ENCODE peak calls at places on chromosome 10, in ten cellular contexts. Z is transverse colon; F is neuronal stem cell; Q is CD4-positive, CD25-positive, alpha-beta regulatory T cell; E is A549; S is naive thymus-derived CD4-positive, alpha-beta T cell; C is HCT116; L is astrocyte; D is Panc1; B is hepatocyte. O is an unnamed sample.

GRCh38 chr10:112585052-112585451 is 138.0 kb downstream of the VTI1A start:
- DNase-seq in Q (no peak), D (peak; percentile 38), E (peak; percentile 58), L (peak; percentile 59), S (no peak), Z (no peak), C (peak; percentile 36), F (no peak), B (no peak), O (no peak)

GRCh38 chr10:118276203-118276602 is 65.9 kb downstream of the FAM204A start:
- DNase-seq in B (no peak), D (no peak), C (no peak), L (no peak), S (no peak), F (no peak), Z (peak; percentile 25), Q (no peak), E (no peak), O (no peak)

GRCh38 chr10:127374074-127374680 is 174.9 kb upstream of the NPS start:
- DNase-seq in F (no peak), Z (no peak), L (no peak), D (no peak), B (no peak), E (no peak), Q (no peak), C (no peak), S (no peak), O (no peak)

GRCh38 chr10:61024801-61025201 is 80.8 kb upstream of the RHOBTB1 start:
- DNase-seq in C (no peak), L (peak; percentile 7), D (no peak), Q (no peak), S (no peak), B (peak; percentile 46), E (peak; percentile 31), Z (no peak), F (peak; percentile 9), O (no peak)

GRCh38 chr10:115355162-115355760 is 262.1 kb downstream of the ATRNL1 start:
- DNase-seq in B (peak; percentile 82), S (no peak), C (peak; percentile 81), Q (no peak), L (peak; percentile 41), E (peak; percentile 43), F (peak; percentile 65), Z (peak; percentile 8), D (peak; percentile 47), O (no peak)

GRCh38 chr10:33368086-33368485 is 33.6 kb upstream of the NRP1 start:
- DNase-seq in L (no peak), Z (no peak), B (no peak), D (no peak), C (no peak), F (no peak), S (no peak), E (no peak), Q (no peak), O (no peak)

GRCh38 chr10:89738551-89739209 is 37.3 kb downstream of the KIF20B start:
- DNase-seq in Q (no peak), L (no peak), E (no peak), Z (no peak), F (no peak), B (no peak), D (no peak), S (no peak), C (no peak), O (no peak)

GRCh38 chr10:77603529-77603927 is 34.1 kb downstream of the KCNMA1 start:
- DNase-seq in E (no peak), B (no peak), S (no peak), Q (no peak), C (no peak), D (no peak), L (no peak), Z (peak; percentile 68), F (no peak), O (peak; percentile 81)

GRCh38 chr10:11285171-11285570 is 267.5 kb downstream of the CELF2 start:
- DNase-seq in Q (no peak), F (no peak), L (no peak), S (no peak), D (no peak), B (peak; percentile 49), Z (no peak), E (no peak), C (no peak), O (no peak)

GRCh38 chr10:17662193-17663138 is 18.5 kb downstream of the STAM start:
- DNase-seq in C (no peak), D (no peak), B (no peak), Q (no peak), Z (no peak), L (no peak), E (no peak), F (no peak), S (no peak), O (no peak)

GRCh38 chr10:49161411-49161997 is 26.7 kb downstream of the TMEM273 start:
- DNase-seq in E (no peak), Z (no peak), F (no peak), Q (no peak), S (no peak), B (peak; percentile 45), L (peak; percentile 54), D (no peak), C (no peak), O (no peak)

GRCh38 chr10:87585565-87586514 is 73.8 kb upstream of the PAPSS2 start:
- DNase-seq in B (peak; percentile 86), L (peak; percentile 74), C (peak; percentile 70), D (peak; percentile 35), Z (peak; percentile 39), F (no peak), S (no peak), Q (no peak), E (peak; percentile 17), O (no peak)

DNA sequence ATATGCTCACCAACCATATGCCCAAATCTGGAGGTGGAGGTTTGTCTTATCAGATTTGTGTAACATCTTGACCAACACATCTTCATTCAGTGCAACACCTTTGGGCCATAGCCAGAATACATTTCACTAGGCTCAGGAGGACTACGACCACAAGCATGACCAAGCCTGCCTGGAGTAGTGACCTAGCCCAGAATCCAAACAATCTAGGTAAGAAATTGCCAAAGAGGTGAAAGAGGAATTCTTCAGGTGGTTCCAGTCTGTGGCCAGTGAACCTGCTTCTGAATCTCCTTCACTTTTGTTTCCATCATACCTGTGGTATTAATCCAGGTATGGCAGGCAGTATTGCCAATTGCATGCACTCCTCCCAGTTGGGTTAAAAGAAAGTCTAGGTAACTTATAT is 112.8 kb upstream of the RAB18 start:
- DNase-seq in F (no peak), S (no peak), L (no peak), B (no peak), Z (no peak), E (no peak), D (no peak), C (no peak), Q (no peak), O (no peak)
- H3K27ac ChIP-seq in F (no peak overlapping the region), S (no peak overlapping the region), L (no peak overlapping the region), B (no peak overlapping the region), Z (no peak overlapping the region), E (no peak overlapping the region), D (no peak overlapping the region), C (no peak overlapping the region), Q (no peak overlapping the region), O (no peak overlapping the region)

GRCh38 chr10:5491477-5491876 is 7.9 kb downstream of the CALML5 start:
- DNase-seq in C (no peak), Z (no peak), L (no peak), S (no peak), Q (no peak), D (no peak), B (no peak), F (no peak), E (no peak), O (no peak)

GRCh38 chr10:5493698-5494097 is 5.7 kb downstream of the CALML5 start:
- DNase-seq in Z (no peak), S (no peak), B (no peak), C (no peak), F (no peak), Q (no peak), L (no peak), E (no peak), D (no peak), O (no peak)

GRCh38 chr10:5490698-5491464 is 8.5 kb downstream of the CALML5 start:
- DNase-seq in B (no peak), F (no peak), S (no peak), D (no peak), C (no peak), Z (no peak), Q (no peak), E (no peak), L (no peak), O (no peak)

GRCh38 chr10:5492929-5493576 is 6.3 kb downstream of the CALML5 start:
- DNase-seq in Q (no peak), F (no peak), L (no peak), S (no peak), C (no peak), Z (no peak), D (no peak), B (no peak), E (no peak), O (peak; percentile 42)

DNA sequence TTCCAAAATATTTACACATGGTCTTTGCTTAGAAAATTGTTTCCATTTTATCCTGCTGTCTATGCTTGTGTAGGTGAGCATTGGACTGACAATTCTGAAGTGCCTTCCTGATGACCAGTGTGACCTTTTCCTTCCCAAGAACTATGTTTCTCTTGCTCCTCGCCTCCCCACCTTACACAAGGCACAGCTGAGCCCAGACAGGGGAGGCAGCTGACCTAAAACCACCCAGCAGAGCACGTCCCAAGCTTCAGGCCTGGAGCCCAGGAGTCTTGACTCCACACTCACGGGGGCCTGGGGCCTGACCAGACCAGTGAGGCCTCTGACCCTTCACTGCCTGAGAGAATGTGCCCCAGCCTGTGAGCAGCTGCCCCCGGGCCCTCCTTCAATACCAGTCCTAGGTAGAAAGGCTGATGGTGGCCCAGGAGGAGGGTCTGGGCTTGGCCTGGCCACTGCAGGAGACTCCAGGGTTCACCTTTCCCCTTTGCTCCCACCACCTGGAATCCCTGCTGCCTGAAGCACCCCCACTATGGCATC is 7.0 kb downstream of the CALML5 start:
- DNase-seq in L (no peak), Q (no peak), Z (no peak), S (no peak), D (no peak), B (no peak), E (no peak), C (no peak), F (no peak), O (peak; percentile 24)
- H3K4me1 ChIP-seq in L (no peaks in the 10 kb centered on the region), Q (no peaks in the 10 kb centered on the region), Z (peaks cover 13% of the 10 kb centered on the region), S (no peaks in the 10 kb centered on the region), D (no peaks in the 10 kb centered on the region), B (peaks cover 20% of the 10 kb centered on the region), E (peaks cover 14% of the 10 kb centered on the region), C (no peaks in the 10 kb centered on the region), F (no peaks in the 10 kb centered on the region), O (no peaks in the 10 kb centered on the region)

DNA sequence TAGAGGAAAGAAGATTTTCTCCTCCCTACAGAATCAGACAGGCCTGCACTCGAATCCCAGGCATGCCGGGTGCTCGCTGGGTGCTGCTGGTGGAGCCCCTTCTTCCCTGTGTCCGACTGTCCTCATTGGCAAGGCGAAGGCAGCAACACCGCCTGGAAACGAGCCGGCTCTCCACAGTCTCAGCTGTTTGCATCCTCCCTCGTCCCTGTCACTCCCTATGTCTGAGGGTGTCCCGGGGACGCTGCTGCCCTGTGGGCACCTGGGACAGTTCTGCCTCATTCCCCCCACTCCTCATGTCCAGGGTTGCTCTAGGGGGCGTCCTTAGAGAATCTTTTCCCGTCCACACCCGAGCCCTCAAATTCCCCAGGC is 31.6 kb upstream of the TMEM72 start:
- DNase-seq in E (no peak), B (no peak), S (no peak), C (no peak), L (no peak), Q (no peak), Z (no peak), D (no peak), F (no peak), O (no peak)
- H3K4me3 ChIP-seq in E (no peak overlapping the region), B (peak overlapping the region; percentile 35), S (no peak overlapping the region), C (no peak overlapping the region), L (peak overlapping the region; percentile 60), Q (no peak overlapping the region), Z (peak overlapping the region; percentile 47), D (peak overlapping the region; percentile 55), F (no peak overlapping the region), O (peak overlapping the region; percentile 35)

GRCh38 chr10:13788701-13789447 is 202.1 kb downstream of the PRPF18 start:
- DNase-seq in B (no peak), E (no peak), Z (peak; percentile 22), F (no peak), L (peak; percentile 51), D (no peak), C (no peak), S (no peak), Q (no peak), O (no peak)
- H3K27ac ChIP-seq in B (no peak overlapping the region), E (no peak overlapping the region), Z (peak overlapping the region; percentile 55), F (no peak overlapping the region), L (peak overlapping the region; percentile 69), D (no peak overlapping the region), C (no peak overlapping the region), S (peak overlapping the region; percentile 93), Q (peak overlapping the region; percentile 97), O (peak overlapping the region; percentile 62)

O was measured in Peyer's patch.